ENCODE peak calls at places on chromosomes 13 and 19, in seven cellular contexts. Q is stomach, V is suprapubic skin, O is prostate gland, F is breast epithelium, P is transverse colon, D is sigmoid colon. K is an unnamed sample.

GRCh38 chr13:53054569-53054968 is 26.0 kb downstream of the OLFM4 start:
- DNase-seq in Q (no peak), V (no peak), O (no peak), F (no peak), P (no peak), D (no peak), K (no peak)

GRCh38 chr13:23608704-23609413 is 38.6 kb downstream of the TNFRSF19 start:
- DNase-seq in Q (no peak), V (no peak), O (no peak), F (no peak), P (peak), D (peak), K (no peak)

GRCh38 chr19:17220207-17220758 is 5.1 kb downstream of the USE1 start:
- DNase-seq in Q (no peak), V (no peak), O (no peak), F (no peak), P (peak), D (no peak), K (no peak)

GRCh38 chr13:49833402-49833801 is 40.9 kb upstream of the KPNA3 start:
- DNase-seq in Q (no peak), V (no peak), O (no peak), F (no peak), P (no peak), D (no peak), K (no peak)

GRCh38 chr19:10852098-10852800 is 4.0 kb downstream of the C19orf38 start:
- DNase-seq in Q (no peak), V (no peak), O (no peak), F (no peak), P (no peak), D (no peak), K (no peak)

GRCh38 chr13:109941221-109941620 is 154.8 kb upstream of the IRS2 start:
- DNase-seq in Q (no peak), V (no peak), O (no peak), F (no peak), P (no peak), D (no peak), K (no peak)

GRCh38 chr19:29371766-29372415 is 153.9 kb upstream of the VSTM2B start:
- DNase-seq in Q (no peak), V (no peak), O (peak), F (no peak), P (no peak), D (no peak), K (peak)

GRCh38 chr13:98535501-98536357 is 41.2 kb downstream of the STK24 start:
- DNase-seq in Q (no peak), V (no peak), O (no peak), F (no peak), P (no peak), D (peak), K (no peak)

GRCh38 chr13:99360696-99361095 is 53.5 kb upstream of the GPR183 start:
- DNase-seq in Q (no peak), V (no peak), O (no peak), F (no peak), P (no peak), D (no peak), K (no peak)

GRCh38 chr19:4829001-4829712 is 2.4 kb downstream of the TICAM1 start:
- DNase-seq in Q (peak), V (no peak), O (no peak), F (no peak), P (peak), D (no peak), K (no peak)

GRCh38 chr19:57978586-57979289 is 4.4 kb upstream of the C19orf18 start:
- DNase-seq in Q (no peak), V (no peak), O (no peak), F (no peak), P (no peak), D (no peak), K (no peak)

GRCh38 chr19:2627319-2627829 is 75.1 kb downstream of the GNG7 start:
- DNase-seq in Q (peak), V (no peak), O (peak), F (peak), P (peak), D (peak), K (peak)

DNA sequence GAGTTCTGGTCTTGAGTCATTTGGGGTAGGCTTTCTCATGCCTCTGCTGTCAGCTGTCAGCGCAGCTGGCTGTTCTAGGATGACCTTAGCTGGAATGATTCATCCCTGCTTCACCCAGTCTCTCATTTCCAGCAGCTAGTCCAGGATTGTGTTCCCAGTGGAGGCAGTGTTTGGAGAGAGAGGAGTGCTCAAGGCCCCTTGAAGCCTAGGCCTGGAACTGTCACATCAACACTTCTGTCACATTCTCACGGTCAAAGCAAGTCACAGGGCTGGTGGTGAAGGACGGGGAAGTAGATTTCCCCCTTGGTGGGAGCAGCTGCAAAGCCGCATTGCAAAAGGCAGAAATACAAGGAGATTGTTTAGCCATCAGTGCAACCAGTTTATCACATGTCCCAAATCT is 15.2 kb downstream of the TPT1 start:
- DNase-seq in Q (no peak), V (no peak), O (no peak), F (no peak), P (no peak), D (no peak), K (no peak)
- TF ChIP-seq POLR2AphosphoS5 in Q (peak), V (no peak), O (no peak), F (no peak), P (no peak), D (no peak), K (no peak)

GRCh38 chr19:12675377-12675776 is 6.3 kb downstream of the DHPS start:
- DNase-seq in Q (no peak), V (no peak), O (no peak), F (no peak), P (no peak), D (no peak), K (no peak)

GRCh38 chr19:12676384-12676792 is 5.3 kb downstream of the DHPS start:
- DNase-seq in Q (peak), V (peak), O (peak), F (peak), P (peak), D (peak), K (no peak)

GRCh38 chr19:12675940-12676339 is 5.7 kb downstream of the DHPS start:
- DNase-seq in Q (no peak), V (no peak), O (no peak), F (no peak), P (no peak), D (no peak), K (no peak)

GRCh38 chr19:12680034-12680433 is 1.6 kb downstream of the DHPS start:
- DNase-seq in Q (no peak), V (no peak), O (no peak), F (no peak), P (no peak), D (no peak), K (no peak)

DNA sequence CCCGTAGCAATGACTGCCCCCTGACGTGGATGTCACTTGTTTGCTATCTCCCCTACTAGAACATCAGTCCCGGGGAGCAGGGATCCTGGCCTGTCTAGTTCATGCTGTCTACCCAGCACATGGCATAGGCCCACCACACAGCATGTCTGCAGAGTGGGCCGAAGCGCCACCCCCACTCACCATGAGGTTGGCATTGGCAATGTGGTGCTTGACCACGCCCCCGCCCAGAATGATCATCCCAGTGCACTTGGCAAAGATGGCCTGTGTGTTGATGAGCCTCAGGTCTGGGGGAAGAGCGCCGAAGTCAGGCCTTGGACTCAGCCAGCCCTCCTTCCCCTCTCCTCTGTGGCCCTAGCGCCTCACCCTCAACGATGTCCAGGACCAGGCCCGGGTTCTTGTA is 4.8 kb downstream of the DHPS start:
- DNase-seq in Q (no peak), V (no peak), O (no peak), F (no peak), P (no peak), D (no peak), K (no peak)
- TF ChIP-seq POLR2A in Q (no peak), V (no peak), O (no peak), F (no peak), P (no peak), D (no peak), K (no peak)

DNA sequence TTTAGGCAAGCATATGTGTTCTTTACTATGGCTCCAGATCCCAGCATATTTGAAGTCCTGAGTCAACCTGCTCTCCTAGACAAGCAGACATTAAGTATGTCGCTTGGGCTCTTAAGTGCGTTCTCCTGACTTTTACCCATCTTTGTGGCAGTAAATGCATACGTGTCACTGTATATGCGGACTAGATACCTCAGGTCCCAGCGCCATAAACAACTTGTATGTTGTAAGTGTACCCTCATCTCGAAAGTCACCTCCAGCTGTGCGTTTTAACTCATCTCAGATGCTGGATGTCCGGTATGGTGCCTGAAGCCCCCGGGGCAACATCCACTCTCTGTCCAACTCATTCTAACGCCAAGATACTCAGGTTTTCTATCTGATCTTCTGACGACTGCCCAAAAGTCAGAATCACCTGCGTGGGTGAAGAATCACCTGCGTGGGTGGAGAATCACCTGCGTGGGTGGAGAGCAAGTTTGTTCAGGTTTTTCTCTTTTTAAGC is 1.7 kb downstream of the PTOV1 start:
- DNase-seq in Q (no peak), V (no peak), O (no peak), F (no peak), P (no peak), D (no peak), K (no peak)
- TF ChIP-seq POLR2AphosphoS5 in Q (no peak), V (no peak), O (no peak), F (no peak), P (no peak), D (no peak), K (no peak)

GRCh38 chr19:12034196-12034595 is 1.3 kb downstream of the ZNF433 start:
- DNase-seq in Q (no peak), V (no peak), O (no peak), F (no peak), P (no peak), D (no peak), K (no peak)

GRCh38 chr19:12034610-12035009 is 869 bp downstream of the ZNF433 start:
- DNase-seq in Q (no peak), V (no peak), O (no peak), F (no peak), P (no peak), D (no peak), K (no peak)

DNA sequence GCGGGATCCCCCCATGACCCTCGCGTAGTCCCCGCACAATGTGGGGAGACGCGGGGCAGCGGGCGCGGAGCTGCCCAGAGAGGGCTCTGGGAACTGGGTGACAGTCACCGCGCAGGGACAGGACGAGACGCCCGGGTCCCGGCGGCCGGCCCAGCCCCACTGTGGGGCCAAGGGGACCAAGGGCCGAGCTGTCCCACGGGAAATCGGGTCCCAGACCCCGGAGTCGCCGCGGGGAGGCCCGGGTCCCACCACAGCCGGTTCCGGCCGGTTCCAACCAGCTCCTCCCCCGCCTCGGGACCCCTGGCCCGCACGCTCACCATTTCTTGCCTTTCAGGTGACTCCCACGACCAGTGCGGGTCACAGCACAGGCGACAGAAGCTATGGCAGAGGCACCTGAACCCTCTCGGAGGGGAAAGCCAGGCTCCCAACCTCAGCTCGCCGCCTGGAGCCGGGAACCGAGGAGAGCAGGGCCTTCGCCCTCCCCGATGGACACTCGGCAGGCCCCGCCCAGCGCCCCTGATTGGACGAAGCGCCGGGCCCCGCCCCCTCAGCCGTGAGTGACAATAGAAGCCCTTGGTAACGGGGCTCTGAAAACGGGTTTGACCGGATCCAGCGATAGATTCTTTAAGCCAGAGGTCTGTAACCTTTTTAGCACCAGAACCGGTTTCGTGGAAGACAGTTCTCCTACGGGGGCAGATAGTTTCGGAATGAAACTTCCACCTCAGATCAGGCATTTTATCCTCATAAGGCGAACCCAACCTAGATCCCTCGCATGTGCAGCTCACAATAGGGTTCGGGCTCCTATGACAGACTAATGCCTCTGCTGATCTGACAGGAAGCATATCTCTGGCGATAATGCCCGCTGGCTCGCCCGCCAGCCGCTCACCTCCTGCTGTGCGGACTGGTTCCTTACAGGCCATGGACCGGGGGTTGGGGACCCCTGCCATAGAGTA is at the start of gene ZNF433:
- DNase-seq in Q (peak), V (peak), O (peak), F (peak), P (peak), D (peak), K (no peak)
- TF ChIP-seq POLR2A in Q (no peak), V (no peak), O (peak), F (peak), P (peak), D (peak), K (peak)

DNA sequence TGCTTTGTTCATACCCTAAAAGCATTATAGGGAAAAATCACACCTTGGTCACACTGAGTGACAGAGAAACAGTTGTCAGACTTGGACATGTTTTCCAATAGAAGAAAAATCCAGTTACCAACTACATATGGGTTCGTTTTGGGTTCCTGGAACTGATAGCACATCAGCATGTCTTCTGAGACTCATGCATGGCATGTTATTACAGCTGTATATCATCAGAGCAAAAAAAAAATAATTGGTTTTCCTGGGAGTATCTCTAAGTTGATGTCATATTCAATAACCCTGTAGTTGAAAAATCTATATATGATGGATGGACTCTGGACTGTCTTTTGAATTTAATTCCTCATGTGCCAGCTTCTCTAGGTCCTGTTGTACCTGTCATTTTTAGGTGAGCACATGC is 211.6 kb downstream of the DNAJC15 start:
- DNase-seq in Q (no peak), V (no peak), O (no peak), F (no peak), P (no peak), D (no peak), K (no peak)
- TF ChIP-seq POLR2AphosphoS5 in Q (no peak), V (no peak), O (no peak), F (no peak), P (no peak), D (no peak), K (no peak)

GRCh38 chr19:42465827-42466280 is 23.1 kb upstream of the CXCL17 start:
- DNase-seq in Q (no peak), V (no peak), O (no peak), F (no peak), P (no peak), D (no peak), K (no peak)
- TF ChIP-seq POLR2A in Q (no peak), V (no peak), O (no peak), F (no peak), P (no peak), D (no peak), K (no peak)

GRCh38 chr19:5851302-5851701 is at the start of gene FUT3:
- DNase-seq in Q (peak), V (no peak), O (no peak), F (peak), P (peak), D (no peak), K (no peak)

GRCh38 chr19:5850189-5850588 is 1.1 kb downstream of the FUT3 start:
- DNase-seq in Q (no peak), V (no peak), O (no peak), F (no peak), P (peak), D (no peak), K (no peak)

GRCh38 chr19:5850743-5851293 is 431 bp downstream of the FUT3 start:
- DNase-seq in Q (peak), V (no peak), O (no peak), F (peak), P (peak), D (peak), K (no peak)
- TF ChIP-seq POLR2AphosphoS5 in Q (no peak), V (no peak), O (no peak), F (no peak), P (no peak), D (peak), K (no peak)

GRCh38 chr13:88483202-88483601 is 812.0 kb downstream of the SLITRK5 start:
- DNase-seq in Q (no peak), V (no peak), O (no peak), F (no peak), P (no peak), D (no peak), K (no peak)
- TF ChIP-seq POLR2A in Q (no peak), V (no peak), O (no peak), F (no peak), P (no peak), D (no peak), K (no peak)

GRCh38 chr13:75326173-75327131 is 155.5 kb downstream of the TBC1D4 start:
- DNase-seq in Q (no peak), V (no peak), O (no peak), F (no peak), P (no peak), D (no peak), K (no peak)
- TF ChIP-seq POLR2AphosphoS5 in Q (no peak), V (no peak), O (no peak), F (no peak), P (no peak), D (no peak), K (peak)